ENCODE peak calls at places on chromosomes 2 and 18, in nine cellular contexts. One of them, this sample, is unnamed.

GRCh38 chr2:126527836-126528490 is 128.0 kb upstream of the GYPC start:
- DNase-seq in kidney tubule cell: peak; percentile 49
- DNase-seq in activated CD4-positive, alpha-beta T cell treated with anti-CD3 and anti-CD28 coated beads, Interleukin-2, amount 50 U/mL, for 4 hours: peak; percentile 68
- DNase-seq in GM13977: peak; percentile 55
- DNase-seq in kidney epithelial cell: no peak
- DNase-seq in HuH-7.5: peak; percentile 15
- DNase-seq in stimulated activated CD4-positive, alpha-beta T cell treated with anti-CD3 and anti-CD28 coated beads, Interleukin-2, amount 100 ng/mL, for 24 hours: peak; percentile 70
- DNase-seq in GM13976: peak; percentile 45
- DNase-seq in AML-193: peak; percentile 31
- DNase-seq in this sample: peak; percentile 36

GRCh38 chr2:5409925-5410360 is 282.2 kb upstream of the SOX11 start:
- DNase-seq in GM13976: no peak
- DNase-seq in kidney tubule cell: no peak
- DNase-seq in AML-193: no peak
- DNase-seq in stimulated activated CD4-positive, alpha-beta T cell treated with anti-CD3 and anti-CD28 coated beads, Interleukin-2, amount 100 ng/mL, for 24 hours: no peak
- DNase-seq in HuH-7.5: no peak
- DNase-seq in kidney epithelial cell: no peak
- DNase-seq in activated CD4-positive, alpha-beta T cell treated with anti-CD3 and anti-CD28 coated beads, Interleukin-2, amount 50 U/mL, for 4 hours: no peak
- DNase-seq in GM13977: no peak
- DNase-seq in this sample: no peak

GRCh38 chr18:77151791-77152517 is 19.4 kb upstream of the MBP start:
- DNase-seq in AML-193: no peak
- DNase-seq in kidney epithelial cell: no peak
- DNase-seq in kidney tubule cell: no peak
- DNase-seq in GM13976: no peak
- DNase-seq in stimulated activated CD4-positive, alpha-beta T cell treated with anti-CD3 and anti-CD28 coated beads, Interleukin-2, amount 100 ng/mL, for 24 hours: no peak
- DNase-seq in activated CD4-positive, alpha-beta T cell treated with anti-CD3 and anti-CD28 coated beads, Interleukin-2, amount 50 U/mL, for 4 hours: no peak
- DNase-seq in GM13977: no peak
- DNase-seq in HuH-7.5: no peak
- DNase-seq in this sample: no peak

GRCh38 chr2:214193943-214194342 is 216.9 kb upstream of the VWC2L start:
- DNase-seq in kidney epithelial cell: peak; percentile 26
- DNase-seq in activated CD4-positive, alpha-beta T cell treated with anti-CD3 and anti-CD28 coated beads, Interleukin-2, amount 50 U/mL, for 4 hours: no peak
- DNase-seq in HuH-7.5: no peak
- DNase-seq in GM13976: no peak
- DNase-seq in AML-193: no peak
- DNase-seq in kidney tubule cell: peak; percentile 67
- DNase-seq in GM13977: no peak
- DNase-seq in stimulated activated CD4-positive, alpha-beta T cell treated with anti-CD3 and anti-CD28 coated beads, Interleukin-2, amount 100 ng/mL, for 24 hours: no peak
- DNase-seq in this sample: peak; percentile 69

GRCh38 chr2:19022334-19022733 is 336.1 kb downstream of the OSR1 start:
- DNase-seq in activated CD4-positive, alpha-beta T cell treated with anti-CD3 and anti-CD28 coated beads, Interleukin-2, amount 50 U/mL, for 4 hours: no peak
- DNase-seq in kidney tubule cell: no peak
- DNase-seq in kidney epithelial cell: no peak
- DNase-seq in GM13976: no peak
- DNase-seq in AML-193: no peak
- DNase-seq in stimulated activated CD4-positive, alpha-beta T cell treated with anti-CD3 and anti-CD28 coated beads, Interleukin-2, amount 100 ng/mL, for 24 hours: no peak
- DNase-seq in GM13977: no peak
- DNase-seq in HuH-7.5: no peak
- DNase-seq in this sample: no peak

GRCh38 chr2:96164459-96165184 is 19.4 kb upstream of the DUSP2 start:
- DNase-seq in GM13977: peak; percentile 82
- DNase-seq in kidney tubule cell: no peak
- DNase-seq in activated CD4-positive, alpha-beta T cell treated with anti-CD3 and anti-CD28 coated beads, Interleukin-2, amount 50 U/mL, for 4 hours: no peak
- DNase-seq in AML-193: no peak
- DNase-seq in kidney epithelial cell: no peak
- DNase-seq in GM13976: peak; percentile 86
- DNase-seq in HuH-7.5: no peak
- DNase-seq in stimulated activated CD4-positive, alpha-beta T cell treated with anti-CD3 and anti-CD28 coated beads, Interleukin-2, amount 100 ng/mL, for 24 hours: peak; percentile 70
- DNase-seq in this sample: no peak

GRCh38 chr2:188367164-188367563 is 75.5 kb downstream of the GULP1 start:
- DNase-seq in AML-193: no peak
- DNase-seq in kidney epithelial cell: no peak
- DNase-seq in stimulated activated CD4-positive, alpha-beta T cell treated with anti-CD3 and anti-CD28 coated beads, Interleukin-2, amount 100 ng/mL, for 24 hours: no peak
- DNase-seq in kidney tubule cell: no peak
- DNase-seq in GM13976: no peak
- DNase-seq in GM13977: no peak
- DNase-seq in activated CD4-positive, alpha-beta T cell treated with anti-CD3 and anti-CD28 coated beads, Interleukin-2, amount 50 U/mL, for 4 hours: no peak
- DNase-seq in HuH-7.5: no peak
- DNase-seq in this sample: no peak

GRCh38 chr2:12890481-12890980 is 173.8 kb downstream of the TRIB2 start:
- DNase-seq in AML-193: no peak
- DNase-seq in GM13976: no peak
- DNase-seq in activated CD4-positive, alpha-beta T cell treated with anti-CD3 and anti-CD28 coated beads, Interleukin-2, amount 50 U/mL, for 4 hours: no peak
- DNase-seq in kidney epithelial cell: no peak
- DNase-seq in kidney tubule cell: no peak
- DNase-seq in stimulated activated CD4-positive, alpha-beta T cell treated with anti-CD3 and anti-CD28 coated beads, Interleukin-2, amount 100 ng/mL, for 24 hours: no peak
- DNase-seq in HuH-7.5: no peak
- DNase-seq in GM13977: no peak
- DNase-seq in this sample: no peak

GRCh38 chr2:151437630-151438029 is 27.9 kb downstream of the RIF1 start:
- DNase-seq in GM13977: peak; percentile 27
- DNase-seq in activated CD4-positive, alpha-beta T cell treated with anti-CD3 and anti-CD28 coated beads, Interleukin-2, amount 50 U/mL, for 4 hours: no peak
- DNase-seq in AML-193: peak; percentile 57
- DNase-seq in kidney tubule cell: peak; percentile 44
- DNase-seq in stimulated activated CD4-positive, alpha-beta T cell treated with anti-CD3 and anti-CD28 coated beads, Interleukin-2, amount 100 ng/mL, for 24 hours: no peak
- DNase-seq in kidney epithelial cell: no peak
- DNase-seq in GM13976: peak; percentile 36
- DNase-seq in HuH-7.5: no peak
- DNase-seq in this sample: peak; percentile 7

GRCh38 chr2:217667545-217667944 is 335.2 kb downstream of the TNS1 start:
- DNase-seq in kidney epithelial cell: no peak
- DNase-seq in kidney tubule cell: no peak
- DNase-seq in AML-193: no peak
- DNase-seq in HuH-7.5: no peak
- DNase-seq in GM13976: no peak
- DNase-seq in GM13977: no peak
- DNase-seq in stimulated activated CD4-positive, alpha-beta T cell treated with anti-CD3 and anti-CD28 coated beads, Interleukin-2, amount 100 ng/mL, for 24 hours: no peak
- DNase-seq in activated CD4-positive, alpha-beta T cell treated with anti-CD3 and anti-CD28 coated beads, Interleukin-2, amount 50 U/mL, for 4 hours: no peak
- DNase-seq in this sample: no peak